ENCODE peak calls at places on chromosome 6, in four cellular contexts. J is OCI-LY7, D is GM23248, V is HCT116. T is an unnamed sample.

GRCh38 chr6:23823421-23823820 is 302.6 kb upstream of the NRSN1 start:
- DNase-seq in J (no peak), D (no peak), V (no peak), T (no peak)

GRCh38 chr6:130931683-130932082 is 104.5 kb downstream of the SMLR1 start:
- DNase-seq in J (no peak), D (no peak), V (no peak), T (no peak)

GRCh38 chr6:147382945-147383554 is 125.4 kb upstream of the SAMD5 start:
- DNase-seq in J (peak), D (peak), V (peak), T (peak)

GRCh38 chr6:148343383-148343782 is 745 bp downstream of the SASH1 start:
- DNase-seq in J (no peak), D (peak), V (no peak), T (no peak)

GRCh38 chr6:6007311-6008113 is 787 bp upstream of the NRN1 start:
- DNase-seq in J (peak), D (peak), V (no peak), T (peak)

GRCh38 chr6:320351-321157 is 28.3 kb downstream of the DUSP22 start:
- DNase-seq in J (no peak), D (no peak), V (no peak), T (no peak)

GRCh38 chr6:11009353-11009752 is 34.8 kb downstream of the ELOVL2 start:
- DNase-seq in J (no peak), D (peak), V (peak), T (peak)

GRCh38 chr6:129893513-129894098 is 32.5 kb upstream of the TMEM244 start:
- DNase-seq in J (peak), D (peak), V (no peak), T (peak)

GRCh38 chr6:39008737-39009136 is 39.8 kb upstream of the GLP1R start:
- DNase-seq in J (no peak), D (no peak), V (no peak), T (no peak)

GRCh38 chr6:34656378-34657036 is 40.1 kb downstream of the ILRUN start:
- DNase-seq in J (peak), D (peak), V (no peak), T (peak)

GRCh38 chr6:109279628-109280027 is 102.6 kb downstream of the CD164 start:
- DNase-seq in J (no peak), D (no peak), V (no peak), T (no peak)

GRCh38 chr6:39083111-39083702 is 31.8 kb downstream of the SAYSD1 start:
- DNase-seq in J (no peak), D (no peak), V (no peak), T (no peak)

GRCh38 chr6:149380523-149380922 is 19.5 kb upstream of the SUMO4 start:
- DNase-seq in J (no peak), D (peak), V (no peak), T (no peak)

GRCh38 chr6:143941852-143942627 is 66.0 kb downstream of the PLAGL1 start:
- DNase-seq in J (peak), D (peak), V (peak), T (peak)

GRCh38 chr6:49743427-49743826 is 761 bp downstream of the CRISP3 start:
- DNase-seq in J (no peak), D (no peak), V (no peak), T (no peak)

GRCh38 chr6:28785962-28786679 is 137.7 kb downstream of the TRIM27 start:
- DNase-seq in J (no peak), D (no peak), V (no peak), T (no peak)

GRCh38 chr6:90295854-90296345 is 743 bp downstream of the BACH2 start:
- DNase-seq in J (peak), D (peak), V (no peak), T (peak)

GRCh38 chr6:15386756-15387112 is 140.9 kb downstream of the JARID2 start:
- DNase-seq in J (no peak), D (peak), V (no peak), T (no peak)

GRCh38 chr6:113585246-113585645 is 271.9 kb upstream of the MARCKS start:
- DNase-seq in J (no peak), D (no peak), V (no peak), T (no peak)
- TF ChIP-seq EZH2phosphoT487 in J (no peak), D (no peak), V (no peak), T (no peak)

GRCh38 chr6:106197441-106197840 is 111.3 kb downstream of the PRDM1 start:
- DNase-seq in J (peak), D (no peak), V (no peak), T (no peak)
- TF ChIP-seq EZH2phosphoT487 in J (no peak), D (no peak), V (no peak), T (no peak)

GRCh38 chr6:36848658-36849441 is 9.6 kb upstream of the CPNE5 start:
- DNase-seq in J (no peak), D (peak), V (no peak), T (no peak)
- TF ChIP-seq EZH2phosphoT487 in J (no peak), D (no peak), V (no peak), T (no peak)

GRCh38 chr6:2921520-2922115 is 18.5 kb upstream of the SERPINB9 start:
- DNase-seq in J (no peak), D (no peak), V (no peak), T (no peak)
- TF ChIP-seq EZH2phosphoT487 in J (no peak), D (no peak), V (no peak), T (no peak)

T was measured in MM.1S.